ENCODE peak calls at places on chromosome 4, in eight cellular contexts. P is RWPE1; N is GM19239; I is stimulated activated naive B cell treated with anti-CD40 and anti-IgM and Interleukin-4, amounts not matched to agents 10 μg/mL and 1 μg/mL and 100 μg/mL, for 72 hours; R is NCI-H2081 treated with DMSO at 0.1 percent for 48 hours; L is AG10803; A is activated CD4-positive, CD25-positive, alpha-beta regulatory T cell; U is stimulated activated naive CD4-positive, alpha-beta T cell. K is an unnamed sample.

GRCh38 chr4:26325191-26325590 is 4.4 kb downstream of the RBPJ start:
- DNase-seq in L (peak), R (no peak), N (no peak), A (no peak), U (peak), P (no peak), I (no peak), K (peak)

GRCh38 chr4:38009421-38009820 is 49.2 kb downstream of the PTTG2 start:
- DNase-seq in A (no peak), I (no peak), N (no peak), P (no peak), L (no peak), R (no peak), U (no peak), K (peak)

GRCh38 chr4:112550728-112551127 is 34.7 kb upstream of the NEUROG2 start:
- DNase-seq in I (no peak), U (no peak), N (no peak), P (no peak), A (no peak), R (no peak), L (peak), K (no peak)

GRCh38 chr4:98758182-98758581 is 99.8 kb upstream of the TSPAN5 start:
- DNase-seq in U (no peak), I (no peak), A (no peak), R (no peak), P (no peak), L (no peak), N (no peak), K (no peak)

GRCh38 chr4:120561648-120562047 is 360.9 kb downstream of the PRDM5 start:
- DNase-seq in A (no peak), U (no peak), R (no peak), P (no peak), N (no peak), L (no peak), I (no peak), K (no peak)

GRCh38 chr4:32135642-32136041 is 1415.5 kb downstream of the PCDH7 start:
- DNase-seq in A (no peak), N (no peak), L (peak), U (no peak), I (no peak), R (no peak), P (peak), K (peak)

GRCh38 chr4:95249402-95250043 is 299.2 kb downstream of the UNC5C start:
- DNase-seq in P (no peak), I (no peak), A (no peak), L (no peak), R (no peak), N (no peak), U (no peak), K (no peak)

GRCh38 chr4:123398151-123398802 is 1.7 kb downstream of the SPRY1 start:
- DNase-seq in P (peak), I (peak), R (no peak), N (peak), L (peak), A (peak), U (peak), K (peak)

GRCh38 chr4:75698162-75698962 is 25.2 kb upstream of the G3BP2 start:
- DNase-seq in N (peak), U (no peak), P (no peak), A (no peak), I (peak), R (no peak), L (no peak), K (peak)

GRCh38 chr4:55547461-55547770 is 707 bp upstream of the CLOCK start:
- DNase-seq in I (no peak), A (no peak), L (no peak), N (no peak), P (no peak), R (no peak), U (no peak), K (peak)

GRCh38 chr4:17284323-17285175 is 227.3 kb downstream of the QDPR start:
- DNase-seq in I (no peak), A (no peak), U (no peak), N (no peak), P (no peak), L (no peak), R (no peak), K (no peak)

GRCh38 chr4:168362025-168362401 is 43.5 kb upstream of the DDX60 start:
- DNase-seq in U (no peak), R (no peak), P (no peak), A (no peak), L (no peak), N (no peak), I (no peak), K (no peak)

GRCh38 chr4:72468904-72469502 is 100.0 kb downstream of the ADAMTS3 start:
- DNase-seq in A (no peak), P (peak), N (no peak), R (no peak), L (peak), U (peak), I (no peak), K (no peak)

GRCh38 chr4:28225005-28225404 is 1364.4 kb downstream of the STIM2 start:
- DNase-seq in I (no peak), A (no peak), R (peak), N (no peak), P (peak), U (no peak), L (peak), K (no peak)

GRCh38 chr4:76639292-76639691 is 204.3 kb downstream of the SHROOM3 start:
- DNase-seq in R (no peak), P (peak), N (no peak), A (no peak), I (no peak), U (no peak), L (no peak), K (no peak)

K was measured in trophoblast cell.